ENCODE peak calls at places on chromosomes 7 and 10, in six cellular contexts. L, E, P, G, B and Q are unnamed samples.
A peak's percentile ranks its signal among the peaks of the same experiment; 100 is the strongest.

GRCh38 chr7:143454091-143454729 is 11.0 kb downstream of the TAS2R60 start:
- DNase-seq in G (no peak), P (no peak), L (no peak), E (no peak), B (no peak), Q (no peak)

GRCh38 chr10:116241025-116241424 is 32.0 kb downstream of the GFRA1 start:
- DNase-seq in L (no peak), B (no peak), G (no peak), P (no peak), E (no peak), Q (no peak)

GRCh38 chr7:87216701-87217508 is 2.6 kb downstream of the TMEM243 start:
- DNase-seq in L (peak; percentile 21), G (no peak), B (no peak), E (peak; percentile 97), P (no peak), Q (no peak)

GRCh38 chr7:129950191-129950940 is 2.4 kb downstream of the UBE2H start:
- DNase-seq in B (no peak), E (peak; percentile 60), P (no peak), L (no peak), G (no peak), Q (no peak)

GRCh38 chr10:61052469-61053205 is 108.7 kb upstream of the RHOBTB1 start:
- DNase-seq in E (no peak), G (no peak), L (no peak), B (no peak), P (peak; percentile 33), Q (no peak)

GRCh38 chr10:70851597-70852475 is 36.1 kb downstream of the SGPL1 start:
- DNase-seq in L (no peak), E (no peak), G (peak; percentile 91), P (no peak), B (no peak), Q (no peak)

GRCh38 chr7:78530351-78530750 is 731.8 kb downstream of the PHTF2 start:
- DNase-seq in G (peak; percentile 21), E (no peak), P (no peak), B (no peak), L (no peak), Q (no peak)

GRCh38 chr10:132492323-132493035 is 45.1 kb upstream of the INPP5A start:
- DNase-seq in E (no peak), B (no peak), G (no peak), P (no peak), L (no peak), Q (no peak)

GRCh38 chr10:80459047-80459865 is 5.1 kb downstream of the TSPAN14 start:
- DNase-seq in B (peak; percentile 84), L (peak; percentile 58), P (no peak), G (no peak), E (peak; percentile 73), Q (peak; percentile 63)

GRCh38 chr7:101564778-101565211 is 64.3 kb downstream of the MYL10 start:
- DNase-seq in P (peak; percentile 86), L (no peak), E (no peak), G (peak; percentile 15), B (peak; percentile 49), Q (no peak)

GRCh38 chr7:112547916-112548315 is 67.1 kb downstream of the LSMEM1 start:
- DNase-seq in L (no peak), G (no peak), P (no peak), B (no peak), E (no peak), Q (no peak)

GRCh38 chr10:91559750-91560149 is 73.1 kb downstream of the PPP1R3C start:
- DNase-seq in E (no peak), P (no peak), B (no peak), L (no peak), G (peak; percentile 21), Q (no peak)

GRCh38 chr7:157457355-157458253 is 120.8 kb downstream of the DNAJB6 start:
- DNase-seq in B (no peak), P (no peak), E (no peak), L (no peak), G (no peak), Q (no peak)

GRCh38 chr7:122217125-122217524 is 73.1 kb upstream of the AASS start:
- DNase-seq in P (no peak), L (no peak), G (peak; percentile 70), B (no peak), E (no peak), Q (no peak)

GRCh38 chr10:19815478-19816419 is 483 bp upstream of the PLXDC2 start:
- DNase-seq in B (no peak), E (no peak), G (no peak), L (no peak), P (peak; percentile 57), Q (no peak)

GRCh38 chr7:111531993-111532392 is 30.3 kb downstream of the IMMP2L start:
- DNase-seq in B (no peak), L (no peak), P (no peak), G (no peak), E (no peak), Q (no peak)

GRCh38 chr10:35409094-35409582 is 72.8 kb downstream of the CCNY start:
- DNase-seq in G (no peak), E (peak; percentile 38), L (no peak), B (no peak), P (no peak), Q (no peak)

GRCh38 chr7:55534262-55534915 is 37.9 kb downstream of the VOPP1 start:
- DNase-seq in P (no peak), E (peak; percentile 99), L (peak; percentile 70), G (peak; percentile 30), B (no peak), Q (peak; percentile 64)

GRCh38 chr10:44961931-44962750 is 2.5 kb downstream of the RASSF4 start:
- DNase-seq in P (no peak), E (no peak), B (no peak), G (no peak), L (no peak), Q (no peak)

GRCh38 chr7:134421998-134422397 is 36.9 kb downstream of the AKR1B1 start:
- DNase-seq in G (no peak), P (no peak), E (no peak), L (no peak), B (no peak), Q (no peak)

GRCh38 chr7:80468931-80469714 is 42.7 kb downstream of the GNAT3 start:
- DNase-seq in E (no peak), L (no peak), B (no peak), G (no peak), P (no peak), Q (no peak)

GRCh38 chr10:120514035-120514620 is 57.1 kb downstream of the PLPP4 start:
- DNase-seq in P (peak; percentile 15), B (peak; percentile 36), E (no peak), G (peak; percentile 24), L (no peak), Q (no peak)

GRCh38 chr7:2978403-2978802 is 65.3 kb downstream of the CARD11 start:
- DNase-seq in G (no peak), B (no peak), E (peak; percentile 91), L (peak; percentile 53), P (peak; percentile 9), Q (peak; percentile 65)

GRCh38 chr10:91944880-91945630 is 21.5 kb downstream of the BTAF1 start:
- DNase-seq in P (no peak), G (no peak), L (no peak), B (no peak), E (peak; percentile 24), Q (no peak)

GRCh38 chr10:108358912-108359311 is 1194.4 kb upstream of the SORCS1 start:
- DNase-seq in B (no peak), P (no peak), L (peak; percentile 2), G (peak; percentile 2), E (peak; percentile 13), Q (peak; percentile 1)
- TF ChIP-seq TAF1 in B (no peak), P (no peak), L (no peak), G (no peak), E (no peak), Q (no peak)

GRCh38 chr7:42238709-42239395 is 1.8 kb upstream of the GLI3 start:
- DNase-seq in G (no peak), P (no peak), E (no peak), B (no peak), L (no peak), Q (no peak)

GRCh38 chr7:42236266-42237161 is 495 bp downstream of the GLI3 start:
- DNase-seq in E (no peak), L (peak; percentile 30), B (no peak), G (no peak), P (no peak), Q (no peak)

GRCh38 chr7:42235734-42236133 is 1.3 kb downstream of the GLI3 start:
- DNase-seq in P (no peak), L (no peak), G (no peak), B (no peak), E (no peak), Q (no peak)

GRCh38 chr7:42237891-42238531 is 1.0 kb upstream of the GLI3 start:
- DNase-seq in G (no peak), E (no peak), L (no peak), B (peak; percentile 62), P (no peak), Q (no peak)

DNA sequence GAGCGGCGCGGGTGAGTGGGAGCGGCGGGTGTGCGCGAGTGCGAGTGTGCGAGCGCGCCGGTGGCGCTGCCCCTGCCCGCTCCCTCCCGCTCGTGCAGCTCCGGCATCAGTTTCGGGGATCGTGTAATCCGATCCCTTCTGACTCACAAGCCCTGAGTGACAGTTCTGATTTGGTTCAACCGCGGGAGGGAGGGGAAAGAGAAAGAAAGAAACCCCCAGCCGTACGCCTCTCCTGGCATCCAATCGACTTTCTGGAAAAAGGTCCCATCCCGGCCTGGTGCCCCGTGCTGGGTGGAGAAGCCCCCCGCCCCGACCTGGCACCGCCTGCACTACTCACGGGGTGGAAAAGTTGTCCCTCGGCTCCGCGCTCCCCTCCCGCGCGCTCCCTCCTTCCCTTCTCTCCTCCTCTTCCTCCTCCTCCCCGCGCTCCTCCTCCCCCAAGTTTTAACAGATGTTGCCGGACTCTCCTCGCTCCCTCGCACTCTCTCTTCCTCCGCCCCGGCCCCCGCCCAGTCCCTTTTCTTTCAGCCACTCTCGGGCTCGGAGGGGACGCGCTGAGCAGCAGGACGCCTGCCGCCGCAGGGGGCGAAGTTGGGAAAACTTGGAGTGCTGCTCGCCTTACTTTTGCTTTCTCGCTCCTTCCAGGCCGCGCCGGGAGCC is at the start of gene GLI3:
- DNase-seq in L (peak; percentile 73), P (no peak), B (peak; percentile 66), G (no peak), E (no peak), Q (peak; percentile 58)
- TF ChIP-seq POLR2AphosphoS5 in L (no peak), P (no peak), B (no peak), G (no peak), E (no peak), Q (no peak)

GRCh38 chr10:89327803-89328441 is at the start of gene IFIT3:
- DNase-seq in G (peak; percentile 38), B (peak; percentile 20), L (no peak), P (no peak), E (peak; percentile 62), Q (no peak)
- TF ChIP-seq POLR2A in G (no peak), B (peak; percentile 69), L (peak; percentile 50), P (no peak), E (peak; percentile 63), Q (peak; percentile 51)

DNA sequence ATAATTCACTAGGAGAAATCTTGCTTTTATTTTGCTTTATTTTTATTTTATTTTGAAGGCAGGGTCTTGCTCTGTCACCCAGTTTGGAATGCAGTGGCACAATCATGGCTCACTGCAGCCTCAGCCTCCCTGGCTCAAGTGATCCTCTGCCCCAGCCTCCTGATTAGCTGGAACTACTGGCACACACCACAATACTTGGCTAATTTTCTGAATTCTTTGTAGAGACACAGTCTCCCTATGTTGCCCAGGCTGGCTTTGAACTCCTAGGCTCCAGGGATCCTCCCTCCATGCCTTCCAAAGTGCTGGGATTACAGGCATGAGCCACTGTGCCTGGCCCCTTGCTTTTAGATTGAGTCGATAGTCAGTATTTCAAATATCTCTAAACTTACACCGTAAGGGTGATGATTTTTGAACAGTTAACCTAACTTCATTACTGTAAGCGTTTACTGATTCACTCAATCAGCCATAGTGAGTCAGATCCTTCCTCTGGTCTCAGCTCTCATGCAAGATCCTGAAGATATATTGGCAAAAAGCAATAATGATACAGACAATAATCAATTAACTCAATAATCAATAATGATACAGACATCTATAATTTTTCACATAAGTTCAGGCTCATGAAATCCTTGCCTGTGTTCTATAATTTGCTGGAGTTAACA is 239.5 kb downstream of the KIAA1217 start:
- DNase-seq in B (no peak), P (no peak), L (no peak), E (no peak), G (no peak), Q (no peak)
- TF ChIP-seq TAF1 in B (no peak), P (no peak), L (no peak), E (no peak), G (no peak), Q (no peak)